ENCODE peak calls at places on chromosomes 13 and 19, in nine cellular contexts. One of them, this sample, is unnamed.

GRCh38 chr19:20667281-20667680 is 5.9 kb upstream of the ZNF626 start:
- DNase-seq in lower leg skin: no peak
- DNase-seq in Calu3: no peak
- DNase-seq in brain microvascular endothelial cell: no peak
- DNase-seq in H1: no peak
- DNase-seq in A673: no peak
- DNase-seq in GM23338: no peak
- DNase-seq in GM12865: no peak
- DNase-seq in cardiac fibroblast: no peak
- DNase-seq in this sample: no peak

GRCh38 chr19:3142292-3142670 is 6.4 kb downstream of the GNA15 start:
- DNase-seq in lower leg skin: peak
- DNase-seq in Calu3: no peak
- DNase-seq in brain microvascular endothelial cell: peak
- DNase-seq in H1: no peak
- DNase-seq in A673: peak
- DNase-seq in GM23338: no peak
- DNase-seq in GM12865: no peak
- DNase-seq in cardiac fibroblast: peak
- DNase-seq in this sample: no peak

GRCh38 chr19:1657632-1658445 is 5.4 kb upstream of the TCF3 start:
- DNase-seq in lower leg skin: no peak
- DNase-seq in Calu3: peak
- DNase-seq in brain microvascular endothelial cell: no peak
- DNase-seq in H1: no peak
- DNase-seq in A673: no peak
- DNase-seq in GM23338: no peak
- DNase-seq in GM12865: no peak
- DNase-seq in cardiac fibroblast: no peak
- DNase-seq in this sample: no peak

GRCh38 chr19:5046339-5047039 is 77.6 kb downstream of the KDM4B start:
- DNase-seq in lower leg skin: peak
- DNase-seq in Calu3: peak
- DNase-seq in brain microvascular endothelial cell: peak
- DNase-seq in H1: no peak
- DNase-seq in A673: peak
- DNase-seq in GM23338: no peak
- DNase-seq in GM12865: no peak
- DNase-seq in cardiac fibroblast: peak
- DNase-seq in this sample: no peak

GRCh38 chr19:16368385-16369305 is 44.0 kb downstream of the KLF2 start:
- DNase-seq in lower leg skin: no peak
- DNase-seq in Calu3: no peak
- DNase-seq in brain microvascular endothelial cell: no peak
- DNase-seq in H1: no peak
- DNase-seq in A673: no peak
- DNase-seq in GM23338: no peak
- DNase-seq in GM12865: no peak
- DNase-seq in cardiac fibroblast: no peak
- DNase-seq in this sample: no peak

GRCh38 chr19:10104665-10105221 is 1.4 kb upstream of the PPAN start:
- DNase-seq in lower leg skin: no peak
- DNase-seq in Calu3: no peak
- DNase-seq in brain microvascular endothelial cell: no peak
- DNase-seq in H1: no peak
- DNase-seq in A673: no peak
- DNase-seq in GM23338: no peak
- DNase-seq in GM12865: peak
- DNase-seq in cardiac fibroblast: no peak
- DNase-seq in this sample: peak

GRCh38 chr13:46296920-46297319 is 85.2 kb downstream of the LRRC63 start:
- DNase-seq in lower leg skin: no peak
- DNase-seq in Calu3: no peak
- DNase-seq in brain microvascular endothelial cell: peak
- DNase-seq in H1: no peak
- DNase-seq in A673: peak
- DNase-seq in GM23338: no peak
- DNase-seq in GM12865: no peak
- DNase-seq in cardiac fibroblast: peak
- DNase-seq in this sample: no peak

GRCh38 chr19:54100560-54100959 is at the start of gene OSCAR:
- DNase-seq in lower leg skin: no peak
- DNase-seq in Calu3: no peak
- DNase-seq in brain microvascular endothelial cell: no peak
- DNase-seq in H1: no peak
- DNase-seq in A673: no peak
- DNase-seq in GM23338: no peak
- DNase-seq in GM12865: no peak
- DNase-seq in cardiac fibroblast: no peak
- DNase-seq in this sample: no peak

GRCh38 chr19:20164456-20164855 is 2.6 kb upstream of the ZNF486 start:
- DNase-seq in lower leg skin: no peak
- DNase-seq in Calu3: no peak
- DNase-seq in brain microvascular endothelial cell: no peak
- DNase-seq in H1: no peak
- DNase-seq in A673: no peak
- DNase-seq in GM23338: no peak
- DNase-seq in GM12865: no peak
- DNase-seq in cardiac fibroblast: no peak
- DNase-seq in this sample: no peak

GRCh38 chr19:33705090-33705847 is 83.5 kb downstream of the CHST8 start:
- DNase-seq in lower leg skin: no peak
- DNase-seq in Calu3: no peak
- DNase-seq in brain microvascular endothelial cell: no peak
- DNase-seq in H1: no peak
- DNase-seq in A673: no peak
- DNase-seq in GM23338: peak
- DNase-seq in GM12865: no peak
- DNase-seq in cardiac fibroblast: no peak
- DNase-seq in this sample: no peak
- TF ChIP-seq CTCF in lower leg skin: no peak
- TF ChIP-seq CTCF in Calu3: no peak
- TF ChIP-seq CTCF in brain microvascular endothelial cell: no peak
- TF ChIP-seq CTCF in H1: peak
- TF ChIP-seq CTCF in A673: no peak
- TF ChIP-seq CTCF in GM23338: peak
- TF ChIP-seq CTCF in GM12865: no peak
- TF ChIP-seq CTCF in cardiac fibroblast: no peak
- TF ChIP-seq CTCF in this sample: no peak

GRCh38 chr13:36841411-36841810 is 22.4 kb downstream of the RFXAP start:
- DNase-seq in lower leg skin: no peak
- DNase-seq in Calu3: peak
- DNase-seq in brain microvascular endothelial cell: no peak
- DNase-seq in H1: no peak
- DNase-seq in A673: peak
- DNase-seq in GM23338: no peak
- DNase-seq in GM12865: no peak
- DNase-seq in cardiac fibroblast: no peak
- DNase-seq in this sample: no peak
- TF ChIP-seq CTCF in lower leg skin: no peak
- TF ChIP-seq CTCF in Calu3: no peak
- TF ChIP-seq CTCF in brain microvascular endothelial cell: no peak
- TF ChIP-seq CTCF in H1: no peak
- TF ChIP-seq CTCF in A673: peak
- TF ChIP-seq CTCF in GM23338: no peak
- TF ChIP-seq CTCF in GM12865: no peak
- TF ChIP-seq CTCF in cardiac fibroblast: no peak
- TF ChIP-seq CTCF in this sample: no peak

DNA sequence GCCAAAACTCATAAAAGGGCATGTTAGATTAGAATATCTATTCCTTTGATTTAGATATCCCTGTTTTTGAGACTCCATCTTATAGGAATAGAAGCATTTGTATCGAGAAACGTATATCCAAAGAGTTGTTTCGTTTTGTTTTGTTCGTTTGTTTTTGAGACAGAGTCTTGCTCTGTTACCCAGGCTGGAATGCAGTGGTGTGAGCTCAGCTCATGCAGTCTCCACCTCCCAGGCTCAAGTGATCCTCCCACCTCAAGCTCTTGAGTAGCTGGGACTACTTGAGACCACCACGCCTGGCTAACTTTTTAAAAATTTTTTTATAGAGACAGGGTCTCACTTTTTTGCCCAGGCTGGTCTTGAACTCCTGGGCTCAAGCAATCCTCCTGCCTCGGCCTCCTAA is 26.6 kb upstream of the ZMYM5 start:
- DNase-seq in lower leg skin: no peak
- DNase-seq in Calu3: no peak
- DNase-seq in brain microvascular endothelial cell: no peak
- DNase-seq in H1: no peak
- DNase-seq in A673: no peak
- DNase-seq in GM23338: no peak
- DNase-seq in GM12865: no peak
- DNase-seq in cardiac fibroblast: no peak
- DNase-seq in this sample: no peak
- TF ChIP-seq CTCF in lower leg skin: no peak
- TF ChIP-seq CTCF in Calu3: no peak
- TF ChIP-seq CTCF in brain microvascular endothelial cell: no peak
- TF ChIP-seq CTCF in H1: no peak
- TF ChIP-seq CTCF in A673: no peak
- TF ChIP-seq CTCF in GM23338: no peak
- TF ChIP-seq CTCF in GM12865: no peak
- TF ChIP-seq CTCF in cardiac fibroblast: no peak
- TF ChIP-seq CTCF in this sample: no peak

GRCh38 chr19:8486661-8487136 is 15.7 kb downstream of the PRAM1 start:
- DNase-seq in lower leg skin: no peak
- DNase-seq in Calu3: no peak
- DNase-seq in brain microvascular endothelial cell: no peak
- DNase-seq in H1: no peak
- DNase-seq in A673: no peak
- DNase-seq in GM23338: no peak
- DNase-seq in GM12865: no peak
- DNase-seq in cardiac fibroblast: no peak
- DNase-seq in this sample: no peak

GRCh38 chr19:8489591-8490394 is 12.6 kb downstream of the PRAM1 start:
- DNase-seq in lower leg skin: peak
- DNase-seq in Calu3: no peak
- DNase-seq in brain microvascular endothelial cell: no peak
- DNase-seq in H1: no peak
- DNase-seq in A673: no peak
- DNase-seq in GM23338: peak
- DNase-seq in GM12865: no peak
- DNase-seq in cardiac fibroblast: no peak
- DNase-seq in this sample: no peak

GRCh38 chr19:8488351-8488750 is 14.1 kb downstream of the PRAM1 start:
- DNase-seq in lower leg skin: no peak
- DNase-seq in Calu3: no peak
- DNase-seq in brain microvascular endothelial cell: no peak
- DNase-seq in H1: no peak
- DNase-seq in A673: no peak
- DNase-seq in GM23338: no peak
- DNase-seq in GM12865: no peak
- DNase-seq in cardiac fibroblast: no peak
- DNase-seq in this sample: no peak

GRCh38 chr19:8485561-8486371 is 16.7 kb downstream of the PRAM1 start:
- DNase-seq in lower leg skin: no peak
- DNase-seq in Calu3: no peak
- DNase-seq in brain microvascular endothelial cell: no peak
- DNase-seq in H1: no peak
- DNase-seq in A673: no peak
- DNase-seq in GM23338: no peak
- DNase-seq in GM12865: no peak
- DNase-seq in cardiac fibroblast: no peak
- DNase-seq in this sample: no peak

DNA sequence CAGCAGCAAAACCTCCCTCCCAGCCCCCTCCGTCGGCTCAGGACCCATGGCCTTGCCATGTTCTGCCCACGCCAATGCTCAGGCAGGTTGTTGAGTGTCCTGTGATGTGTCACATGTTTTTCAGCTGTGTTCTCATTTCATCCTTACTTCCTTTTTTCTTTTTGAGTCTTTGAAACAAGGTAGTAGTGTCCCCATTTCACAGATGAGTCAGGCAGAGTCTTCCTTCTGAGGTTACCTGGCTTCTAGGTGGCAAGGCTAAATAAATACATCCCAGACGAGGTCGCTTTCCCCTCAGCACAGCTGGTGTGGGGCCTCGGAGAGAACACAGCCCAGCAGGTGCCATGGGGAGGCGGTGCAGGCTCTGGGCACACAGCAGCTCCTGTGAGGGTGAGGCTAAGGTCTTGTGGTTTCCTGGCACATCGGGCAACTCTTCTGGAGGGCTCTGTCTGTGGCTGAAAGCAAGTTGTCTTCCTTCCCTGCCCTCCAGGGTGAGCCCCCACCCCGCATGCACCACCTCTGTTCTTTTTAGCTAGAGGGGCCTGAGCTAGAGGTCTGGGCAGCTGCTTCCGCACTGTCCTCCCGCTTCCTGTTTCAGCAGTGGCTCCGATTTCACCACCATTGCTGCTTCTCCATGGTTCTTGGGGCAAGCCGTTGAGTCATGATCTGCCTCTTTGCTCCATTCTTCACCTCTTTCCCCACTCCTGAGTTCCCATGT is 15.1 kb downstream of the PRAM1 start:
- DNase-seq in lower leg skin: no peak
- DNase-seq in Calu3: no peak
- DNase-seq in brain microvascular endothelial cell: no peak
- DNase-seq in H1: no peak
- DNase-seq in A673: no peak
- DNase-seq in GM23338: no peak
- DNase-seq in GM12865: peak
- DNase-seq in cardiac fibroblast: no peak
- DNase-seq in this sample: no peak
- TF ChIP-seq CTCF in lower leg skin: no peak
- TF ChIP-seq CTCF in Calu3: no peak
- TF ChIP-seq CTCF in brain microvascular endothelial cell: no peak
- TF ChIP-seq CTCF in H1: no peak
- TF ChIP-seq CTCF in A673: no peak
- TF ChIP-seq CTCF in GM23338: no peak
- TF ChIP-seq CTCF in GM12865: no peak
- TF ChIP-seq CTCF in cardiac fibroblast: no peak
- TF ChIP-seq CTCF in this sample: no peak

GRCh38 chr13:109964164-109964563 is 177.8 kb upstream of the IRS2 start:
- DNase-seq in lower leg skin: no peak
- DNase-seq in Calu3: no peak
- DNase-seq in brain microvascular endothelial cell: no peak
- DNase-seq in H1: no peak
- DNase-seq in A673: no peak
- DNase-seq in GM23338: no peak
- DNase-seq in GM12865: no peak
- DNase-seq in cardiac fibroblast: no peak
- DNase-seq in this sample: no peak

GRCh38 chr13:109959903-109960302 is 173.5 kb upstream of the IRS2 start:
- DNase-seq in lower leg skin: no peak
- DNase-seq in Calu3: no peak
- DNase-seq in brain microvascular endothelial cell: no peak
- DNase-seq in H1: no peak
- DNase-seq in A673: no peak
- DNase-seq in GM23338: no peak
- DNase-seq in GM12865: no peak
- DNase-seq in cardiac fibroblast: no peak
- DNase-seq in this sample: no peak

GRCh38 chr13:109957875-109958274 is 171.5 kb upstream of the IRS2 start:
- DNase-seq in lower leg skin: no peak
- DNase-seq in Calu3: no peak
- DNase-seq in brain microvascular endothelial cell: no peak
- DNase-seq in H1: no peak
- DNase-seq in A673: no peak
- DNase-seq in GM23338: no peak
- DNase-seq in GM12865: no peak
- DNase-seq in cardiac fibroblast: no peak
- DNase-seq in this sample: no peak

GRCh38 chr13:109968876-109969577 is 182.6 kb upstream of the IRS2 start:
- DNase-seq in lower leg skin: peak
- DNase-seq in Calu3: no peak
- DNase-seq in brain microvascular endothelial cell: no peak
- DNase-seq in H1: no peak
- DNase-seq in A673: no peak
- DNase-seq in GM23338: no peak
- DNase-seq in GM12865: no peak
- DNase-seq in cardiac fibroblast: peak
- DNase-seq in this sample: no peak

GRCh38 chr13:109963384-109963783 is 177.0 kb upstream of the IRS2 start:
- DNase-seq in lower leg skin: no peak
- DNase-seq in Calu3: no peak
- DNase-seq in brain microvascular endothelial cell: no peak
- DNase-seq in H1: no peak
- DNase-seq in A673: no peak
- DNase-seq in GM23338: no peak
- DNase-seq in GM12865: no peak
- DNase-seq in cardiac fibroblast: no peak
- DNase-seq in this sample: no peak
- TF ChIP-seq CTCF in lower leg skin: no peak
- TF ChIP-seq CTCF in Calu3: no peak
- TF ChIP-seq CTCF in brain microvascular endothelial cell: no peak
- TF ChIP-seq CTCF in H1: no peak
- TF ChIP-seq CTCF in A673: no peak
- TF ChIP-seq CTCF in GM23338: no peak
- TF ChIP-seq CTCF in GM12865: no peak
- TF ChIP-seq CTCF in cardiac fibroblast: no peak
- TF ChIP-seq CTCF in this sample: no peak

This sample was measured in GM13977.